ENCODE peak calls at places on chromosome 16, in six cellular contexts. W, I, U, K, E and J are unnamed samples. For H3K9me3, the result is how much of the 10 kb centered on the place peaks cover.

GRCh38 chr16:55242667-55243066 is 81.3 kb upstream of the IRX6 start:
- DNase-seq in W (no peak), I (no peak), U (no peak), K (no peak), E (no peak), J (no peak)

GRCh38 chr16:61555718-61556441 is 480.4 kb downstream of the CDH8 start:
- DNase-seq in W (no peak), I (no peak), U (no peak), K (no peak), E (no peak), J (no peak)

GRCh38 chr16:25679468-25680010 is 12.2 kb upstream of the HS3ST4 start:
- DNase-seq in W (no peak), I (no peak), U (no peak), K (no peak), E (no peak), J (no peak)

GRCh38 chr16:81647527-81647926 is 131.6 kb upstream of the PLCG2 start:
- DNase-seq in W (no peak), I (peak), U (no peak), K (no peak), E (no peak), J (no peak)

GRCh38 chr16:19757762-19758595 is 39.9 kb downstream of the IQCK start:
- DNase-seq in W (no peak), I (no peak), U (no peak), K (no peak), E (no peak), J (no peak)

GRCh38 chr16:200388-200787 is 20.1 kb downstream of the HBQ1 start:
- DNase-seq in W (no peak), I (no peak), U (no peak), K (no peak), E (no peak), J (no peak)

GRCh38 chr16:66750279-66751134 is 902 bp downstream of the DYNC1LI2 start:
- DNase-seq in W (no peak), I (no peak), U (no peak), K (no peak), E (no peak), J (no peak)

GRCh38 chr16:14658063-14658462 is 25.3 kb downstream of the BFAR start:
- DNase-seq in W (no peak), I (no peak), U (no peak), K (no peak), E (no peak), J (no peak)

GRCh38 chr16:19085679-19086200 is 18.3 kb downstream of the COQ7 start:
- DNase-seq in W (no peak), I (no peak), U (no peak), K (peak), E (no peak), J (no peak)

GRCh38 chr16:49067776-49068175 is 213.9 kb downstream of the CBLN1 start:
- DNase-seq in W (no peak), I (no peak), U (no peak), K (no peak), E (no peak), J (no peak)

GRCh38 chr16:17229766-17230165 is 241.0 kb downstream of the XYLT1 start:
- DNase-seq in W (no peak), I (no peak), U (no peak), K (no peak), E (no peak), J (no peak)

GRCh38 chr16:11175850-11176341 is 80.1 kb downstream of the SOCS1 start:
- DNase-seq in W (no peak), I (no peak), U (no peak), K (no peak), E (no peak), J (no peak)

GRCh38 chr16:87278191-87279093 is 38.8 kb downstream of the C16orf95 start:
- DNase-seq in W (no peak), I (peak), U (peak), K (peak), E (peak), J (peak)

GRCh38 chr16:85494315-85494714 is 118.8 kb upstream of the GSE1 start:
- DNase-seq in W (no peak), I (no peak), U (no peak), K (no peak), E (no peak), J (no peak)

GRCh38 chr16:27642753-27643152 is 92.8 kb downstream of the KATNIP start:
- DNase-seq in W (no peak), I (peak), U (no peak), K (no peak), E (no peak), J (no peak)

GRCh38 chr16:546909-547770 is 13.1 kb upstream of the PRR35 start:
- DNase-seq in W (peak), I (peak), U (peak), K (peak), E (peak), J (no peak)

GRCh38 chr16:86725401-86725800 is 147.1 kb downstream of the FOXL1 start:
- DNase-seq in W (no peak), I (no peak), U (no peak), K (no peak), E (no peak), J (peak)

GRCh38 chr16:81158964-81159363 is 62.8 kb upstream of the GCSH start:
- DNase-seq in W (no peak), I (no peak), U (no peak), K (no peak), E (no peak), J (no peak)

GRCh38 chr16:49488336-49488735 is 114.7 kb downstream of the C16orf78 start:
- DNase-seq in W (no peak), I (no peak), U (no peak), K (no peak), E (no peak), J (no peak)

GRCh38 chr16:3173892-3174617 is 13.9 kb upstream of the OR1F1 start:
- DNase-seq in W (no peak), I (peak), U (no peak), K (no peak), E (no peak), J (no peak)

GRCh38 chr16:1323296-1324239 is 9.9 kb upstream of the BAIAP3 start:
- DNase-seq in W (no peak), I (no peak), U (no peak), K (no peak), E (no peak), J (no peak)

GRCh38 chr16:68319185-68319908 is 8.5 kb downstream of the PRMT7 start:
- DNase-seq in W (no peak), I (no peak), U (no peak), K (no peak), E (no peak), J (no peak)

GRCh38 chr16:74094962-74095361 is 201.7 kb upstream of the PSMD7 start:
- DNase-seq in W (no peak), I (no peak), U (no peak), K (no peak), E (no peak), J (no peak)

GRCh38 chr16:23572394-23572793 is 14.9 kb downstream of the UBFD1 start:
- DNase-seq in W (no peak), I (no peak), U (no peak), K (no peak), E (no peak), J (no peak)

DNA sequence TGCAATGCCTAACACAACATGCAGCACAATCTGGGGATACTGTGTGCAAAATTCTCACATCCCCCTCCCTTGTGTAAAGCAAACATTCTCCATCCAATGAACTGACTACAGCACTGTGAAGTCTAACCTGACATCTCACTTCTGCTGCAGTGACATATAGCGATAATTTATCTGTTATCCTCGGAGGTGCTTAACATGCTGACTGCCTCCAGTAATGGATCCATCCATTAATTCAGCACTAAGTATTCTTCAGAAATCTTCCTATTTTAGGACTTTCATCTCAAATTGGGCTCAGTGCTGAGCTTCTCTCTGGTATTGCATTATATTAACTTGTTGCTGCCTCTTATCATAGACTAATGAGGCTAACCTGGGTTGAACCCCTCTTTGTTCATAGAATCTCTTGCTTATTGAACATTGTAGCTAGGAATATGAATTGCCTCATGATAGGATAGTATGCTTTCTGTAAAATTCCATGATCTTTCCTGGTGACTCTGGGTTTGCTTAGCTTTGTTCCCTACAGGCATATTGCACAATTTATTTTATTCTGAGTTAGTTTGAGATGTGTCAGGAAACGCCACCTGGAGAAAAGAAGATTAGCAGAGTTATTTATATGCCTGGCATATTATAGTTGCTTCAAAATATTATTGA is 187.9 kb downstream of the CNTNAP4 start:
- DNase-seq in W (no peak), I (no peak), U (no peak), K (no peak), E (no peak), J (no peak)
- TF ChIP-seq CTCF in W (no peak), I (no peak), U (no peak), K (no peak), E (no peak), J (no peak)

GRCh38 chr16:89410322-89410721 is 80.0 kb downstream of the ANKRD11 start:
- DNase-seq in W (no peak), I (no peak), U (no peak), K (no peak), E (no peak), J (no peak)

GRCh38 chr16:89409161-89409711 is 81.1 kb downstream of the ANKRD11 start:
- DNase-seq in W (peak), I (no peak), U (no peak), K (no peak), E (peak), J (no peak)

GRCh38 chr16:89410794-89411309 is 79.5 kb downstream of the ANKRD11 start:
- DNase-seq in W (no peak), I (no peak), U (peak), K (peak), E (peak), J (peak)

GRCh38 chr16:89412811-89413210 is 77.5 kb downstream of the ANKRD11 start:
- DNase-seq in W (no peak), I (no peak), U (no peak), K (no peak), E (no peak), J (no peak)

DNA sequence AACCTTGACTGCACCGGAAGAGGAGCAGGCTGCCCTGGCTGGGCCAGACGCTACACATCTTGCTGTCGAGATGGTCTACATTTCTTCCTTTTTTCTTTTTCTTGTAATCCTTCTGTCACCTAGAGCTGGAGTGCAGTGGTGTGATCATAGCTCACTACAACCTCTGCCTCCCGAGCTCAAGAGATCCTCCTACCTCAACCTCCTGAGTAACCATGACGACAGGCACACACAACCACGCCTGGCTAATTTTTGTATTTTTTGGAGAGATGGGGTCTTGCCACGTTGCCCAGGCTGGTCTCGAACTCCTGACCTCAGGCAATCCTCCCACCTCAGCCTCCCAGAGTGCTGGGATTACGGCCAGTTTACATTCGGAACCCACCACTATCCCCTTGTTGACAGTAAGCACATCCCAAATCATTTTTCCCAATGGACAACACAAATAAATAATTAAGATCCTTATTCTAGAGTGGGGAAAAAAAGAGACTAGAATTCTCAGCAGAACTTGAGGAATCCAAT is 79.0 kb downstream of the ANKRD11 start:
- DNase-seq in W (no peak), I (no peak), U (no peak), K (no peak), E (no peak), J (no peak)
- H3K27ac ChIP-seq in W (peak), I (no peak), U (peak), K (peak), E (no peak), J (no peak)

DNA sequence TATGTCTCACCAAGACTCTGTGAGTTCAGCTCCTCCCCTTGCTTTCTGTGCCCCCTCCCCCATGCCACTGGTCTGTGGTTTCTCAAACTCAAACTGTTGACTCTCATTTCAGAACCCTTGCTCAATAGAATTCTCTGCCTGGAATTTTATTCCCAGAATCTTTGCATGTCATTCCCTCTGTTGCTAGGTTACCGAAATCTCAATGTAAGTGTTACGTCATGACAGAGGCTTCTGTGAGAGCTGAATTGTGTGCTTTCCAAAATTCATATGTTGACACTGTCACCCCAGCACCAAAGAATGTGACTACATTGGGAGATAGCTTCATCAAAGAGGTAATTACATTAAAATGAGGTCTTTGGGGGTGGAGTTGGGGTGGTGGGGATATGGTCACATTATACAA is 1938.8 kb downstream of the TP53TG3F start:
- DNase-seq in W (no peak), I (no peak), U (no peak), K (no peak), E (no peak), J (no peak)
- H3K9me3 ChIP-seq in W (under half), I (under half), U (under half), K (under half), E (under half), J (under half)

GRCh38 chr16:29857133-29857760 is 5.8 kb downstream of the CDIPT start:
- DNase-seq in W (no peak), I (no peak), U (no peak), K (no peak), E (no peak), J (no peak)

GRCh38 chr16:29850998-29851397 is 12.0 kb downstream of the CDIPT start:
- DNase-seq in W (no peak), I (no peak), U (no peak), K (no peak), E (no peak), J (no peak)

GRCh38 chr16:29852654-29853053 is 10.4 kb downstream of the CDIPT start:
- DNase-seq in W (no peak), I (no peak), U (no peak), K (no peak), E (no peak), J (no peak)

GRCh38 chr16:29858149-29858899 is 4.7 kb downstream of the CDIPT start:
- DNase-seq in W (no peak), I (no peak), U (no peak), K (peak), E (no peak), J (no peak)

DNA sequence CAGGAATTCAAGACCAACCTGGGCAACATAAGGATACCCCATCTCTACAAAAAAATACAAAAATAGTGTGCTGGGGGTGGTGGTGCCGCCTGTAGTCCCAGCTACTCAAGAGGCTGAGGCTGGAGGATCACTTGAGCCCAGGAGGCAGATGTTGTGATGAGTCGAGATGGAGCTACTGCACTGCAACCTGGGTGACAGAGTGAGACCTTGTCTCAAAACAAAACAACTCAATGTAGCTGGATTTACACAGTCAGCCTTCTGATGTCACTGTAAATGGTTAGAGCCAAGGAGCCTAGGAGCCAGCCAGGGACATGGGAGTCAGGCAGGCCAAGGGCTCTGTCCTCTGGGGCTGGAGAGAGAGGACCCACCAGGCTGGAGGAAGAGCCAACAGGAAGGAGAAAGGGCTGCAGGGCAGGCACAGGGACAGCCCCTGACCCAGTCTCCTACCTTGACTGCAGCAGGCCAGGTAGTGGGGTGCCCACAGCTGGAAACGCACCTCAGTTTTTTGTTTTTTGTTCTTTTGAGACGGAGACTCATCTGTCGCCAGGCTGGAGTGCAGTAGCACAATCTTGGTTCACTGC is 8.4 kb downstream of the CDIPT start:
- DNase-seq in W (no peak), I (no peak), U (no peak), K (no peak), E (no peak), J (no peak)
- TF ChIP-seq CTCF in W (no peak), I (no peak), U (no peak), K (no peak), E (no peak), J (no peak)

DNA sequence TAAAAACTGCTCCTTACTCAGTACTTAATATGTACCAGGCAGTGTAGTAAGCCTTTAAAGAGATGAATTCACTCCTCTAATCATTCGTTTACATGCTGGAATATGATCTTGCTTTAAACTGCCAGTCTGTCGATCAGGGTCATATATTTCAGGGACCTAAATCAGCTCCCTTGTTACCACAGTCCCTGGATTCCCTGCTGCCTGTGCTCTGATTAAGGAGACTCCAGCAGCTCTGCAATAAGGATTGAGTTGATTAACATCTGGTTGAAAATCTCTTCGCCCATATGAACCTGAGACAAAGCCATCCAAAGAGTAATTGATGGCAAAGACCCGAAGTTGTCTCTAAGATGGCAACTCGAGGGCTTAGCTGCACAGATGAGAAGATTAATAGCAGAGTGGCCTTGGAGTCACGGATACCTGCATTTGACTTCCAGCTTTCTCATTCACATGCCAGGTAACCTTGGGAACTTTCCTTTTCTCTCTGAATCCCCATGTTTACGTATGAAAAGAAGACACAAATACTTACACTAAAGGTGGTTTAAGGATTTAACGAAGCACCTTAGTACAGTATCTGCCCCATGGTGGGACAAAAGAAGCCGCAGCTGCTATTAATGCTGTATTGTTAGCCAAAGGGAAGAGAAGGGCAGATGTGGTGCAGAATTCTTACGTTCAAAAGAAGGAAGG is 68.2 kb downstream of the VAT1L start:
- DNase-seq in W (no peak), I (no peak), U (no peak), K (no peak), E (no peak), J (no peak)
- H3K27ac ChIP-seq in W (no peak), I (no peak), U (no peak), K (no peak), E (no peak), J (no peak)

GRCh38 chr16:47538472-47538871 is 77.3 kb downstream of the PHKB start:
- DNase-seq in W (no peak), I (no peak), U (no peak), K (no peak), E (no peak), J (no peak)
- H3K9me3 ChIP-seq in W (under half), I (under half), U (under half), K (under half), E (under half), J (under half)

DNA sequence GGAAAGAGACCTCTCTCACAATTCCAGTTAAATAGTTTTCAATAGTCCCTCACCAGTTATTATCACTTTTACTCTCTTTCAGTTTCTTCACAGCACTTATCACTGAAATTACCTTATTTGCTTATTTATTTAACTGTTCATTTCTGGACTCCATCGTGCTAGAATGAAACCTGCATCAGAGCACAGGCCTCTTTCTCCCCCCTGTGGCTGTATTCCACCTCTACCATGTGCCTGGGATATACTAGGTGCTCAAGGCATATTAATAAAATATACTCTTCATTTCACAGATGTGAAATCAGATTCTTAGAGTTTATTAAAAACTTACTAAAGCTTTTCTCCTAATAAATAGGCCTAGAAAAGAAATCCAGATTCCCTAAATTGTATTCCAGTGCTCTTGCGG is 308.9 kb upstream of the MON1B start:
- DNase-seq in W (no peak), I (no peak), U (no peak), K (no peak), E (no peak), J (no peak)
- TF ChIP-seq CTCF in W (no peak), I (no peak), U (no peak), K (no peak), E (no peak), J (no peak)

GRCh38 chr16:69497876-69498596 is 67.7 kb upstream of the NFAT5 start:
- DNase-seq in W (no peak), I (no peak), U (no peak), K (no peak), E (no peak), J (no peak)

GRCh38 chr16:69496376-69496775 is 69.4 kb upstream of the NFAT5 start:
- DNase-seq in W (no peak), I (no peak), U (no peak), K (no peak), E (no peak), J (no peak)

GRCh38 chr16:69494993-69495392 is 70.6 kb downstream of the CYB5B start:
- DNase-seq in W (no peak), I (peak), U (peak), K (no peak), E (no peak), J (no peak)

GRCh38 chr16:69498926-69499325 is 66.8 kb upstream of the NFAT5 start:
- DNase-seq in W (no peak), I (no peak), U (no peak), K (no peak), E (no peak), J (no peak)

DNA sequence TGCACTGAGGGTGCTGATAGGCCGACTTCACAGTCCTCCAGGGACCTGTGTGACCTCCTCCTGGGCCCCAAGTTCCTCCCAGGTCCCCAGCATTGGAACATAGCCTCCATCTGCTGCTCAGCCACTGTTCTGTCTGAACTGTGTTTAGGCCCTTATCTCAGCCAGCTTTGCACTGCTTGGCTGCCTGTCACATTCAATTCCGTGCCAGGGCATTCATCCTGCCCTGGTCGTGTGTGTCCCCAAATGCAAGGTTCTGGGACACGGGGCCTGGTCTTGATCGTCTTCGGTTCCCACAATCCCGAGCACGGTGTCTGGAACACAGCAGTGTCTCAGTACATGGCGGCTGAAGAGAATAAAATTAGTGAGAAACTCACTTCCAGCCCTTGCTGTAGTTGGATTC is 69.9 kb upstream of the NFAT5 start:
- DNase-seq in W (no peak), I (no peak), U (no peak), K (peak), E (peak), J (no peak)
- H3K27ac ChIP-seq in W (no peak), I (peak), U (no peak), K (no peak), E (no peak), J (no peak)